ENCODE peak calls at places on chromosomes 13 and 19, in six cellular contexts. L is upper lobe of left lung, D is GM12878, M is breast epithelium, F is ovary, C is GM12892. T is an unnamed sample.

GRCh38 chr13:101579291-101579802 is 126.9 kb downstream of the ITGBL1 start:
- DNase-seq in C (no peak), L (no peak), F (no peak), D (no peak), M (no peak), T (no peak)

GRCh38 chr19:32287811-32288227 is 57.6 kb upstream of the ZNF507 start:
- DNase-seq in C (no peak), D (no peak), L (peak; percentile 26), F (peak; percentile 79), M (peak; percentile 21), T (no peak)

GRCh38 chr19:39997595-39998216 is 846 bp downstream of the ZNF546 start:
- DNase-seq in C (no peak), F (no peak), L (no peak), D (no peak), M (no peak), T (no peak)

GRCh38 chr13:45207319-45207718 is 6.5 kb upstream of the KCTD4 start:
- DNase-seq in M (no peak), F (no peak), L (no peak), D (no peak), C (no peak), T (no peak)

GRCh38 chr19:1104452-1105216 is 840 bp downstream of the GPX4 start:
- DNase-seq in C (peak; percentile 86), D (no peak), M (no peak), L (peak; percentile 85), F (peak; percentile 83), T (peak; percentile 93)

GRCh38 chr13:45448965-45449559 is 15.7 kb upstream of the COG3 start:
- DNase-seq in D (no peak), L (no peak), M (no peak), F (no peak), C (no peak), T (no peak)

GRCh38 chr13:106145997-106146864 is 389.2 kb downstream of the EFNB2 start:
- DNase-seq in F (no peak), D (no peak), M (no peak), L (peak; percentile 57), C (no peak), T (no peak)

GRCh38 chr13:72151241-72151640 is 284.2 kb upstream of the DACH1 start:
- DNase-seq in L (no peak), F (no peak), C (no peak), M (no peak), D (no peak), T (no peak)

GRCh38 chr19:14361824-14362223 is 19.4 kb upstream of the ADGRE5 start:
- DNase-seq in F (no peak), L (no peak), C (no peak), M (no peak), D (no peak), T (peak; percentile 77)

GRCh38 chr19:47779524-47780214 is 1.2 kb downstream of the SELENOW start:
- DNase-seq in M (peak; percentile 56), L (peak; percentile 69), D (no peak), C (no peak), F (peak; percentile 54), T (no peak)

GRCh38 chr13:73215807-73216206 is 157.0 kb downstream of the KLF5 start:
- DNase-seq in D (no peak), L (peak; percentile 55), M (peak; percentile 69), C (no peak), F (no peak), T (no peak)

GRCh38 chr13:107035778-107036177 is 467.8 kb upstream of the ARGLU1 start:
- DNase-seq in C (no peak), F (no peak), L (no peak), M (no peak), D (no peak), T (no peak)

GRCh38 chr13:60372141-60372540 is 24.9 kb upstream of the TDRD3 start:
- DNase-seq in F (no peak), L (no peak), M (no peak), C (no peak), D (no peak), T (no peak)

GRCh38 chr19:47778089-47778953 is at the start of gene SELENOW:
- DNase-seq in F (peak; percentile 87), C (peak; percentile 97), M (peak; percentile 62), D (peak; percentile 31), L (peak; percentile 83), T (peak; percentile 93)

GRCh38 chr13:82477436-82477835 is 1404.8 kb downstream of the SLITRK1 start:
- DNase-seq in C (no peak), L (no peak), D (no peak), M (no peak), F (no peak), T (no peak)

GRCh38 chr13:66835040-66835628 is 395.0 kb downstream of the PCDH9 start:
- DNase-seq in F (peak; percentile 49), L (peak; percentile 21), D (no peak), M (no peak), C (no peak), T (no peak)

GRCh38 chr19:19459707-19460251 is 54.3 kb downstream of the GATAD2A start:
- DNase-seq in F (no peak), D (no peak), C (no peak), L (peak; percentile 85), M (no peak), T (peak; percentile 90)

GRCh38 chr13:31663880-31664585 is 75.3 kb upstream of the RXFP2 start:
- DNase-seq in F (no peak), M (no peak), L (no peak), D (no peak), C (no peak), T (no peak)

GRCh38 chr13:85277753-85278152 is 521.5 kb downstream of the SLITRK6 start:
- DNase-seq in C (no peak), M (no peak), F (no peak), D (no peak), L (no peak), T (no peak)

GRCh38 chr13:95723428-95723827 is 46.5 kb downstream of the DNAJC3 start:
- DNase-seq in D (no peak), M (no peak), F (no peak), C (no peak), L (no peak), T (no peak)

GRCh38 chr19:49579947-49580263 is 451 bp downstream of the NOSIP start:
- DNase-seq in F (no peak), L (no peak), D (no peak), M (no peak), C (no peak), T (no peak)

GRCh38 chr13:99892189-99892588 is 79.4 kb downstream of the ZIC5 start:
- DNase-seq in F (no peak), L (no peak), C (no peak), M (no peak), D (no peak), T (no peak)

GRCh38 chr13:72137782-72138181 is 270.8 kb upstream of the DACH1 start:
- DNase-seq in M (no peak), L (no peak), D (no peak), F (no peak), C (no peak), T (no peak)

GRCh38 chr19:51530616-51531015 is 854 bp downstream of the SIGLEC6 start:
- DNase-seq in C (no peak), L (no peak), F (no peak), M (no peak), D (no peak), T (peak; percentile 67)

GRCh38 chr19:48064509-48064908 is 20.6 kb upstream of the CABP5 start:
- DNase-seq in C (no peak), L (no peak), M (no peak), D (no peak), F (no peak), T (no peak)

DNA sequence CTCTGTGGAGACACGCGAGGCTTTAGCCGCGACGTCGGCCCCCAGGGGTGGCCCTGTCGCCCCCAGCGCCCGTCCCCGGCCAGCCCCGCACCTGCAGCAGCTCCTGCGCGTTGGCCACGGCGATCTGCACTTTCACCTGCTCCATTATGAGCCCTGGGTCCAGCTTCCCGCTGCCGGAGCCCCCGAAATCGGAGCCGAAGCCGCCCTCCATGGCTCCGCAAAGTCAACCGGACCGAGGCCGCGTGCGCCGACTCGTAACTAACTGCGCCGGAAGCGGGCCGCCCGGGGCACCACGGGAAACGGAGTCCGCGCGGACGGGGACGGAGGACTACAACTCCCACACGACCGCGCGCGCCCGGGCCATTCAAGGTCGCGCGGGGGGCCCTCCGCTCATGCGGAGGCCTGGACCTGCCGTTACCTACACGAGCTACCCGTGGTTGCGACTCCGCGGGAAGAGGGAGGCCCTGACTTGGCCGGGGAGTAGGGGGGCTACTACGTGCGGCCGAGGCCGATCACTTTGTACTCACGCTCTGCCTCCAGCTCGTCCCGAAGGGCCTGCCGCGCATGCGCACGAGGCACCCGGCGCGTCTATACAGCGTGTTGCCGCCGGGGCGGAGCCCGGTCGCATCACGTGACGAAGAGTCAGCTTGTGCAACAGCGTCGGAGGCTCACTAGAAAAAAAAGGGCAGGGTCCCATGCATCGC is at the start of gene TIMM13:
- DNase-seq in F (peak; percentile 98), D (peak; percentile 84), M (peak; percentile 97), L (peak; percentile 96), C (peak; percentile 97), T (peak; percentile 98)
- TF ChIP-seq POLR2A in F (peak; percentile 21), D (peak; percentile 87), M (no peak), L (peak; percentile 80), C (peak; percentile 75), T (no peak)

DNA sequence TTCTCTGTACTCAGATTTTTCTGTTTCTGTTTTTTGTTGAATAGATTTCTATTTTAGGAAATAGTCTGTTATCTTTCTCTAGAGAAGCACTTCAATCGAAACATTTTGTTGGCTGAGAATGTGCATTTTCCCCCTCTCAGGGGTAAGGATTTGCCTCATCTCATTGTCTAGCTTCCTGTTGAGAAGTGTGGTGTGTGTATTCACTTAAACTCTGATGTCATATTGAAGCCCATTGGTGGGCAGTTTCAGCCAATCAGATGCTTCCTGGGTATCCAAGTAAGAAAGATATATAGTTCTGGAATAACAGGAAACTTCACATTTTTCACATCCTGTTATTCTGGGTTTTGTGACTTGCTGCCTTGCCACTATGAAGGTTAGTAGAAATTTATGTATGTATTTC is 87.6 kb downstream of the ARHGEF7 start:
- DNase-seq in L (no peak), D (no peak), F (no peak), M (no peak), C (no peak), T (no peak)
- TF ChIP-seq POLR2A in L (no peak), D (no peak), F (no peak), M (no peak), C (no peak), T (no peak)

DNA sequence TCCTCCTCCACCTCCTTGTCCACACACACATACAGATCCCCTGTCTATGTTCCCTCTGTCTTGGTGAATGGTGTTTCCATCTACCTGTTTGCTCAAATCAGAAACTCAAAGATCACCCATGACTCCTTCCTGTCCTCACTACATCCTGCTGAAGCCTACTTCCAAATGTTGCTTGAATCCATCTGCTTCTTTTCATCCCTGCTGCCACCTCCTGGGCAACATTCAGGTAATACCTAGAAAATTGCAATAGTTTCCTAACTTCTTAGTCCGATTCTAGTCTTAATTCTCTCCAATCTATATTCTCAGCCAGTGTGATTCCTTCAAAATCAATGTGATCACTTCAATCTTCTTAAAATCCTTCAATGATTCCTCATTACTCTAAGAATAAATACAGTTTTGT is 155.5 kb upstream of the STARD13 start:
- DNase-seq in C (no peak), D (no peak), L (peak; percentile 24), F (no peak), M (no peak), T (no peak)
- TF ChIP-seq POLR2A in C (no peak), D (no peak), L (no peak), F (no peak), M (no peak), T (no peak)

GRCh38 chr13:93505104-93505952 is 278.7 kb downstream of the GPC6 start:
- DNase-seq in M (no peak), C (no peak), D (no peak), F (no peak), L (no peak), T (no peak)

GRCh38 chr13:93515267-93515666 is 288.7 kb downstream of the GPC6 start:
- DNase-seq in L (no peak), D (no peak), M (no peak), C (no peak), F (no peak), T (no peak)

GRCh38 chr13:93511011-93511410 is 284.4 kb downstream of the GPC6 start:
- DNase-seq in F (no peak), D (no peak), C (no peak), L (no peak), M (no peak), T (no peak)
- TF ChIP-seq POLR2A in F (no peak), D (no peak), C (no peak), L (no peak), M (no peak), T (no peak)

T was measured in spleen.